ENCODE peak calls at places on chromosome 4, in four cellular contexts. Z is GM10248; M is IMR-90; O is stimulated activated CD8-positive, alpha-beta memory T cell treated with anti-CD3 and anti-CD28 coated beads, Interleukin-15, amount 100 ng/mL, for 1 hour. K is an unnamed sample.
A peak's percentile ranks its signal among the peaks of the same experiment; 100 is the strongest.

GRCh38 chr4:157048248-157048647 is 27.7 kb upstream of the GLRB start:
- DNase-seq in M (peak; percentile 88), O (no peak), Z (no peak), K (peak; percentile 59)

GRCh38 chr4:70365479-70365878 is 4.9 kb downstream of the SMR3A start:
- DNase-seq in Z (no peak), O (no peak), M (no peak), K (no peak)

GRCh38 chr4:153781717-153782416 is 7.0 kb downstream of the SFRP2 start:
- DNase-seq in M (peak; percentile 16), O (no peak), Z (no peak), K (peak; percentile 94)

GRCh38 chr4:73822812-73823480 is 13.5 kb upstream of the CXCL6 start:
- DNase-seq in Z (no peak), O (no peak), M (no peak), K (no peak)

GRCh38 chr4:1288786-1289185 is 905 bp upstream of the MAEA start:
- DNase-seq in O (no peak), M (no peak), Z (no peak), K (no peak)

GRCh38 chr4:172709376-172709775 is 459.2 kb upstream of the GALNT7 start:
- DNase-seq in M (no peak), O (no peak), Z (no peak), K (no peak)

GRCh38 chr4:26061248-26061986 is 147.4 kb downstream of the SMIM20 start:
- DNase-seq in M (peak; percentile 60), Z (peak; percentile 63), O (no peak), K (no peak)

GRCh38 chr4:142840516-142841123 is 5.5 kb downstream of the INPP4B start:
- DNase-seq in M (peak; percentile 68), Z (no peak), O (no peak), K (no peak)

GRCh38 chr4:55218041-55218440 is 92.6 kb upstream of the KDR start:
- DNase-seq in M (no peak), Z (no peak), O (no peak), K (no peak)

GRCh38 chr4:10063544-10064300 is 42.4 kb upstream of the SLC2A9 start:
- DNase-seq in Z (no peak), M (peak; percentile 70), O (no peak), K (peak; percentile 24)

GRCh38 chr4:138223191-138223910 is 18.8 kb downstream of the SLC7A11 start:
- DNase-seq in Z (no peak), M (no peak), O (no peak), K (no peak)

GRCh38 chr4:3031357-3032064 is 42.8 kb downstream of the HTT-AS start:
- DNase-seq in Z (no peak), M (no peak), O (no peak), K (no peak)

GRCh38 chr4:7027913-7028312 is 15.3 kb upstream of the TADA2B start:
- DNase-seq in M (no peak), Z (no peak), O (no peak), K (no peak)

GRCh38 chr4:6561173-6561516 is 13.8 kb upstream of the MAN2B2 start:
- DNase-seq in O (no peak), M (no peak), Z (no peak), K (no peak)

GRCh38 chr4:6405417-6405747 is 67.0 kb downstream of the PPP2R2C start:
- DNase-seq in Z (no peak), M (no peak), O (no peak), K (no peak)

GRCh38 chr4:118842055-118842454 is 6.1 kb upstream of the SEC24D start:
- DNase-seq in M (peak; percentile 82), Z (no peak), O (no peak), K (no peak)

GRCh38 chr4:190020790-190021717 is 6.0 kb downstream of the FRG2 start:
- DNase-seq in O (no peak), M (peak; percentile 29), Z (peak; percentile 27), K (no peak)

GRCh38 chr4:1367230-1367935 is 20.4 kb downstream of the UVSSA start:
- DNase-seq in M (no peak), O (no peak), Z (no peak), K (no peak)

GRCh38 chr4:150211821-150212445 is 133.7 kb downstream of the DCLK2 start:
- DNase-seq in Z (no peak), O (no peak), M (no peak), K (peak; percentile 71)

GRCh38 chr4:82784615-82785247 is 13.9 kb downstream of the SCD5 start:
- DNase-seq in O (no peak), M (peak; percentile 67), Z (no peak), K (no peak)

GRCh38 chr4:85498068-85498733 is 23.3 kb downstream of the ARHGAP24 start:
- DNase-seq in M (peak; percentile 28), Z (peak; percentile 49), O (no peak), K (no peak)

GRCh38 chr4:123452585-123452984 is 56.0 kb downstream of the SPRY1 start:
- DNase-seq in O (no peak), M (peak; percentile 98), Z (no peak), K (peak; percentile 86)

GRCh38 chr4:41009411-41009810 is 204.9 kb downstream of the APBB2 start:
- DNase-seq in O (no peak), Z (no peak), M (peak; percentile 87), K (no peak)

GRCh38 chr4:118833192-118833820 is 2.6 kb downstream of the SEC24D start:
- DNase-seq in Z (no peak), M (no peak), O (no peak), K (no peak)

GRCh38 chr4:53015681-53016080 is 153.6 kb downstream of the RASL11B start:
- DNase-seq in M (peak; percentile 81), Z (no peak), O (no peak), K (no peak)

GRCh38 chr4:99835942-99836341 is 19.3 kb downstream of the DAPP1 start:
- DNase-seq in Z (no peak), O (no peak), M (no peak), K (no peak)

GRCh38 chr4:37054670-37055069 is 189.9 kb upstream of the NWD2 start:
- DNase-seq in M (no peak), O (no peak), Z (no peak), K (no peak)

GRCh38 chr4:77454858-77455257 is 150.8 kb upstream of the CXCL13 start:
- DNase-seq in M (no peak), O (no peak), Z (no peak), K (no peak)

GRCh38 chr4:153345011-153345981 is 808 bp downstream of the MND1 start:
- DNase-seq in M (peak; percentile 56), Z (peak; percentile 36), O (peak; percentile 20), K (no peak)

GRCh38 chr4:71186566-71187398 is 152.0 kb upstream of the SLC4A4 start:
- DNase-seq in O (no peak), M (peak; percentile 53), Z (peak; percentile 22), K (no peak)

GRCh38 chr4:54879576-54879975 is 221.8 kb downstream of the KIT start:
- DNase-seq in O (no peak), M (peak; percentile 87), Z (no peak), K (no peak)

GRCh38 chr4:183987529-183987946 is 82.4 kb downstream of the STOX2 start:
- DNase-seq in M (peak; percentile 91), Z (no peak), O (no peak), K (no peak)

GRCh38 chr4:6910340-6910959 is 824 bp downstream of the TBC1D14 start:
- DNase-seq in Z (no peak), O (no peak), M (no peak), K (no peak)

GRCh38 chr4:184961693-184962092 is 56.6 kb upstream of the HELT start:
- DNase-seq in M (no peak), O (no peak), Z (no peak), K (no peak)

GRCh38 chr4:182843813-182844325 is 73.3 kb downstream of the DCTD start:
- DNase-seq in Z (no peak), O (no peak), M (no peak), K (no peak)

GRCh38 chr4:78137538-78137937 is 80.4 kb downstream of the FRAS1 start:
- DNase-seq in O (no peak), Z (no peak), M (no peak), K (no peak)